ENCODE peak calls at places on chromosomes 12 and 14, in five cellular contexts. S is adrenal gland, R is heart left ventricle, F is IMR-90, A is thyroid gland. N is an unnamed sample. For H3K4me1, the result is how much of the 10 kb centered on the place peaks cover.

GRCh38 chr12:79384551-79384950 is 306.2 kb downstream of the PAWR start:
- DNase-seq in F (no peak), A (no peak), S (no peak), R (no peak), N (no peak)

GRCh38 chr12:87772401-87772800 is 256.8 kb downstream of the C12orf50 start:
- DNase-seq in F (no peak), A (no peak), S (no peak), R (no peak), N (no peak)

GRCh38 chr14:91036741-91037469 is 23.5 kb downstream of the RPS6KA5 start:
- DNase-seq in F (no peak), A (no peak), R (no peak), S (no peak), N (no peak)

GRCh38 chr14:103136388-103137271 is 13.4 kb downstream of the TNFAIP2 start:
- DNase-seq in A (no peak), S (peak), F (peak), R (no peak), N (no peak)

GRCh38 chr12:75750950-75751349 is 239.5 kb upstream of the KRR1 start:
- DNase-seq in R (no peak), A (no peak), S (no peak), F (peak), N (no peak)

GRCh38 chr14:77310041-77310440 is 10.6 kb downstream of the POMT2 start:
- DNase-seq in A (no peak), S (no peak), F (peak), R (no peak), N (no peak)

GRCh38 chr12:68342966-68343365 is 10.8 kb upstream of the MDM1 start:
- DNase-seq in S (no peak), F (no peak), A (no peak), R (no peak), N (no peak)

GRCh38 chr12:2974560-2974971 is 15.4 kb downstream of the TEAD4 start:
- DNase-seq in A (no peak), R (no peak), F (peak), S (no peak), N (no peak)

GRCh38 chr14:60807971-60808370 is 73.4 kb downstream of the MNAT1 start:
- DNase-seq in A (no peak), S (no peak), R (no peak), F (peak), N (no peak)

GRCh38 chr14:99168330-99168729 is 103.7 kb downstream of the BCL11B start:
- DNase-seq in F (no peak), R (no peak), S (no peak), A (no peak), N (no peak)

GRCh38 chr14:92481386-92481785 is 32.2 kb upstream of the RIN3 start:
- DNase-seq in R (no peak), F (peak), S (no peak), A (no peak), N (no peak)

GRCh38 chr14:106393742-106394141 is 867.4 kb downstream of the TMEM121 start:
- DNase-seq in R (no peak), S (no peak), A (no peak), F (no peak), N (no peak)

GRCh38 chr12:28996688-28997087 is 152.4 kb upstream of the FAR2 start:
- DNase-seq in F (no peak), S (no peak), A (no peak), R (no peak), N (no peak)

GRCh38 chr12:113137861-113138783 is 2.6 kb upstream of the RASAL1 start:
- DNase-seq in R (no peak), S (no peak), F (no peak), A (no peak), N (no peak)

GRCh38 chr14:42214981-42215491 is 608.4 kb downstream of the LRFN5 start:
- DNase-seq in A (no peak), F (peak), S (no peak), R (no peak), N (no peak)

GRCh38 chr12:5138845-5139244 is 95.2 kb downstream of the KCNA5 start:
- DNase-seq in S (no peak), R (no peak), F (peak), A (no peak), N (no peak)

GRCh38 chr12:7555752-7556151 is 52.2 kb upstream of the CD163 start:
- DNase-seq in R (no peak), F (peak), S (no peak), A (no peak), N (no peak)

GRCh38 chr12:2555487-2556082 is 239.2 kb upstream of the FKBP4 start:
- DNase-seq in F (no peak), S (no peak), R (no peak), A (no peak), N (no peak)

GRCh38 chr14:68716698-68717097 is 76.2 kb downstream of the ZFP36L1 start:
- DNase-seq in A (no peak), S (no peak), F (no peak), R (no peak), N (peak)

DNA sequence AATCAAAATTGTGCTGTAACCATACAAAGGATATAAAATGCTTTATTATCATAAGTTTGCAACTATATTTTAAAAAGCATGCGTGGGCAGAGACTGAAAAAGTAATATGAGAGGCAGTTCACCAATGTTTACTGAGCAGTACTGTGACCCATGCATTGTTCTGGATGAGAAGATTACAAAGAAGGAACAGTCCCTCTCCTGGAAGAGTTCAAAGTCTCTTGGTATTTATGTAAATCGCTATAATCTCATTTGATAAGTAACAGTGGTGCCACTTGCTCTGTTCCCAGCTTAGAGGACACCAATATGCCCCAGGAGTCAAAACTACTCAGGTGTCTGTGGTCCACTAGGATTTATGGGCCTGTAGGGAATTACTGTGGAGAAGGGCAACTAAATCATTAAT is 2.1 kb upstream of the CMAS start:
- DNase-seq in A (no peak), F (no peak), R (no peak), S (no peak), N (no peak)
- TF ChIP-seq POLR2A in A (no peak), F (no peak), R (no peak), S (no peak), N (no peak)

GRCh38 chr12:122981587-122982493 is 1.4 kb downstream of the ARL6IP4 start:
- DNase-seq in R (peak), A (no peak), S (no peak), F (no peak), N (peak)

GRCh38 chr12:122982494-122982850 is 2.0 kb downstream of the ARL6IP4 start:
- DNase-seq in F (no peak), R (no peak), S (no peak), A (no peak), N (peak)

GRCh38 chr12:122979908-122980191 is 631 bp upstream of the ARL6IP4 start:
- DNase-seq in R (no peak), S (no peak), F (no peak), A (no peak), N (no peak)

GRCh38 chr12:122980192-122981035 is at the start of gene ARL6IP4:
- DNase-seq in S (peak), A (peak), F (peak), R (peak), N (peak)

DNA sequence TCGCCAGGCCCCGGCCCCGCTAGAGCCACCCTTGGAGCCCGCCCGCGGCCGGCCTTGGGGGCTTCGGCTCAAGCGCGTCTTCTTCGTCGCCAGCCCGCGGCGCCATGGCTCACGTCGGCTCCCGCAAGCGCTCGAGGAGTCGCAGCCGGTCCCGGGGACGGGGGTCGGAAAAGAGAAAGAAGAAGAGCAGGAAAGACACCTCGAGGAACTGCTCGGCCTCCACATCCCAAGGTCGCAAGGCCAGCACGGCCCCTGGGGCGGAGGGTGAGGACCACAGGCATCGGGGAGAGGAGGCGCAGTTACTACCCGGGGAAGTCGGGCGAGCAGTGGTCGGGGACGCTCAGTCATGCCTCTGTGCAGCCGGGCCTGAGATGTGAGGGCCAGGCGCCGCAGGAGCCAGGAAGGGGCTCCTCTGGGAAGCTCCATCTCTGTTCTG is 573 bp downstream of the ARL6IP4 start:
- DNase-seq in S (no peak), R (no peak), F (no peak), A (no peak), N (no peak)
- H3K4me1 ChIP-seq in S (half or more), R (under half), F (under half), A (under half), N (half or more)

GRCh38 chr12:49367381-49368239 is at the start of gene SPATS2:
- DNase-seq in S (peak), R (no peak), A (peak), F (no peak), N (no peak)
- H3K27ac ChIP-seq in S (peak), R (peak), A (peak), F (peak), N (peak)

DNA sequence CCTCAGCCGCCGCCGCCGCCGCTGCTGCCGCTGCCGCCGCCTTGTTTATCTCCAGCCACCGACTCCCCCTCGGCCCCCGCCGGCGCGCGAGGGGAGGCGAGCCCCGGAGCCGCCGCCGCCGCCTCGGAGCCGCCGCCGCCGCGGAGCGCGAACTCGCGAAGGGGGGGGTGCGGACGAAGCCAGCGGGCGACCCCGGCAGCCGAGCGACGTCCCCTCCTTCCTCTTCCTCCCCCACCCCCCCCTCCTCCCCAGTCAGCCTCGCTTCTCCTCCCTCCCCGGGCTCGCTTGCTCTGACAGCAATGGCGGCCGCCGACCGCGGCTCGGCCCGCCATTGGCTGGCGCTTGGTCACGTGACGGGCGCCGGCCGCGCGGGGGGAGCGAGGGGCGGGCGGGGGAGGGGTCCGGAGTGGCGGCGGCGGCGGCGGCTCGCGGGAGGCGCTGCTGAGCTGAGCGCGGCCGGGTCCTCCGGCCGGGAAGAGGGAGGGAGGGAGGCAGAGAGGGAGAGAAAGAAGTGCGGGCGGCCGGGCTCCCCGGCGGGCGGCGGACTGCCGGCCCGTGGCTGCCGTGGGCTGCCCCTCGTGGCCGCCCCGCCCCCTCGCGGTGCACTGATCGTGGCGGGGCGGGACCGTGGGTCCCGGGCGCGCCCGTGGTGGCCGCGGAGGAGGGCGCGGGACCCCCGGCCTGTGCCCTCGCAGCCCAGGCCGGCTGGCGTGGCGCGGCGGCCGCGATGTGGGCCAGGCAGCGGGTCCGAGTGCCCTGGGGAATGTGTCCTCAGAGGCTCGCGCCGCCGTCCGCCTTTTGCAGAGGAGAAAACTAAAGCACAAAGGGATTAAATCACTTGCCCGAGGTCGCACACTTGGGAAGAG is at the start of gene MED13L:
- DNase-seq in S (peak), R (peak), A (peak), F (peak), N (peak)
- TF ChIP-seq POLR2A in S (peak), R (no peak), A (no peak), F (peak), N (peak)

GRCh38 chr12:54983536-54984102 is 943 bp downstream of the TESPA1 start:
- DNase-seq in A (no peak), R (no peak), F (no peak), S (no peak), N (no peak)

GRCh38 chr12:54977155-54977554 is 7.4 kb downstream of the TESPA1 start:
- DNase-seq in S (no peak), R (no peak), F (peak), A (no peak), N (no peak)

GRCh38 chr12:54981796-54982195 is 2.8 kb downstream of the TESPA1 start:
- DNase-seq in F (no peak), S (no peak), A (no peak), R (no peak), N (no peak)

GRCh38 chr12:54977857-54978256 is 6.7 kb downstream of the TESPA1 start:
- DNase-seq in R (no peak), F (no peak), S (no peak), A (no peak), N (no peak)

GRCh38 chr12:54980341-54980740 is 4.2 kb downstream of the TESPA1 start:
- DNase-seq in R (no peak), A (no peak), F (no peak), S (no peak), N (no peak)
- H3K4me1 ChIP-seq in R (under half), A (under half), F (under half), S (under half), N (under half)

GRCh38 chr12:127619869-127620769 is 646.9 kb upstream of the TMEM132C start:
- DNase-seq in S (no peak), F (no peak), A (no peak), R (no peak), N (no peak)
- H3K27ac ChIP-seq in S (no peak), F (no peak), A (no peak), R (no peak), N (no peak)

N was measured in body of pancreas.